ENCODE peak calls at places on chromosomes 2 and 18, in four cellular contexts. Z is psoas muscle, W is body of pancreas, Q is lower lobe of right lung. L is an unnamed sample.
A peak's percentile ranks its signal among the peaks of the same experiment; 100 is the strongest.

GRCh38 chr2:212549463-212549862 is 10.9 kb upstream of the ERBB4 start:
- DNase-seq in Z (no peak), W (no peak), Q (no peak), L (no peak)

GRCh38 chr2:29255006-29255405 is 139.8 kb downstream of the CLIP4 start:
- DNase-seq in W (no peak), Q (no peak), Z (no peak), L (no peak)

GRCh38 chr18:13051159-13051558 is 60.0 kb downstream of the CEP192 start:
- DNase-seq in Q (no peak), W (no peak), Z (no peak), L (no peak)

GRCh38 chr2:88753833-88754584 is 62.5 kb downstream of the RPIA start:
- DNase-seq in Z (no peak), W (peak; percentile 16), Q (no peak), L (no peak)

GRCh38 chr2:66762761-66763160 is 327.8 kb downstream of the MEIS1 start:
- DNase-seq in Z (no peak), W (no peak), Q (no peak), L (no peak)

GRCh38 chr2:238339814-238340213 is 19.5 kb downstream of the TRAF3IP1 start:
- DNase-seq in W (peak; percentile 58), Z (no peak), Q (no peak), L (no peak)

GRCh38 chr2:7203056-7203467 is 285.9 kb downstream of the RNF144A start:
- DNase-seq in W (peak; percentile 68), Q (no peak), Z (no peak), L (no peak)

GRCh38 chr18:23189768-23190661 is 54.7 kb downstream of the CABLES1 start:
- DNase-seq in W (no peak), Q (peak; percentile 71), Z (no peak), L (no peak)

GRCh38 chr2:28296904-28297303 is 95.8 kb upstream of the FOSL2 start:
- DNase-seq in W (no peak), Q (no peak), Z (no peak), L (no peak)

GRCh38 chr2:197258580-197258979 is 52.0 kb downstream of the ANKRD44 start:
- DNase-seq in Z (no peak), Q (no peak), W (no peak), L (no peak)

GRCh38 chr18:25164837-25165791 is 186.9 kb downstream of the ZNF521 start:
- DNase-seq in Z (no peak), W (no peak), Q (no peak), L (no peak)

GRCh38 chr2:240703417-240704341 is 12.0 kb downstream of the AQP12A start:
- DNase-seq in Q (no peak), Z (peak; percentile 37), W (no peak), L (no peak)

GRCh38 chr18:63111549-63112402 is 207.8 kb downstream of the BCL2 start:
- DNase-seq in W (peak; percentile 25), Q (no peak), Z (no peak), L (no peak)

GRCh38 chr2:164937864-164938401 is 17.4 kb downstream of the SLC38A11 start:
- DNase-seq in Q (no peak), Z (no peak), W (peak; percentile 25), L (no peak)

GRCh38 chr18:79950440-79951341 is 762 bp downstream of the SLC66A2 start:
- DNase-seq in W (peak; percentile 64), Q (peak; percentile 74), Z (peak; percentile 78), L (peak; percentile 71)

DNA sequence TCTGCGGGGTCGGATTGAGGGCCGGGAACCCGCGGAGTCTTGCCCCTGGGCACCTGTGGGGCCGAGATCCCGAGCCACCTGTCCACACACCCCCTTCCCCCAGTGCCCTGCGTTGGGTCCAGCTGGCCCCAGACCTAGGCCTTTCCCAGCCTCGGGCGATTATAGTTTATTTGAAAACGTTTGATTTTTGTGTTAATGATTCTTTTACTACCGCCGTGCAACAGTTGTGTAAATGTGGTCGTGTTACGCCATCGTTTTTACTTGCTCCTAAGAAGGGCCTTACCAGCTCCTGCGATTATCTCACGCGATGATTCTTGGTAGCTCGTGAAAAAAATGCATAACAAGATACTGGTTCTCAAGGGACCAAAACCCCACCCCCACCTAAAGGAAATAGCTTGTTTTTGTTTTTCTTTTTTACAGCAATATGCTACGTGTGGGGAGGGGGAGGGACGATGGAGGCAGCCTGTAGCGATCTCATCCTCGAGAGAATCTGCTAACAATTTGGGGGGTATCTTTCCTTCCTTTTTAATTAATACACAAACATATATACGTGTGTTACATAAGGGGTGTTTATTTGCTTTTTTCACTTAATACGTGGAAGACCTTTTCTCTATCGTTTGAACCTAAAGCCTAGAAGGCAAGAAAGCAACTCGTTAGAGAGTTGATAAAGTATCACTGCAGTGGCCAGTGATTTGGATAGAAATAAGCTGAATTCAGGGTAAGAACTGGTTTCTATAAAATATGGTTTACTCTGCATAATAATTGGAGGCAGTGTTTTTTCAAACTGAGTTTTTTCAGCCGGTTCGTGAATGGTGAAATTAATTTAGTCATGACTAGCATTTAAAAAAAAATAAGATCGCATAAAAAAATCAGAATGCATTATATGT is 1.1 kb downstream of the ZDBF2 start:
- DNase-seq in Q (no peak), Z (no peak), W (peak; percentile 38), L (no peak)
- H3K4me3 ChIP-seq in Q (peak overlapping the region; percentile 68), Z (peak overlapping the region; percentile 83), W (peak overlapping the region; percentile 72), L (peak overlapping the region; percentile 91)

GRCh38 chr2:100757621-100758394 is 62.1 kb upstream of the NPAS2 start:
- DNase-seq in Q (no peak), Z (no peak), W (no peak), L (no peak)
- H3K27ac ChIP-seq in Q (no peak overlapping the region), Z (no peak overlapping the region), W (no peak overlapping the region), L (no peak overlapping the region)

GRCh38 chr2:190759749-190760213 is 110.9 kb downstream of the NAB1 start:
- DNase-seq in Z (no peak), W (no peak), Q (no peak), L (no peak)
- H3K4me3 ChIP-seq in Z (no peak overlapping the region), W (no peak overlapping the region), Q (no peak overlapping the region), L (no peak overlapping the region)

DNA sequence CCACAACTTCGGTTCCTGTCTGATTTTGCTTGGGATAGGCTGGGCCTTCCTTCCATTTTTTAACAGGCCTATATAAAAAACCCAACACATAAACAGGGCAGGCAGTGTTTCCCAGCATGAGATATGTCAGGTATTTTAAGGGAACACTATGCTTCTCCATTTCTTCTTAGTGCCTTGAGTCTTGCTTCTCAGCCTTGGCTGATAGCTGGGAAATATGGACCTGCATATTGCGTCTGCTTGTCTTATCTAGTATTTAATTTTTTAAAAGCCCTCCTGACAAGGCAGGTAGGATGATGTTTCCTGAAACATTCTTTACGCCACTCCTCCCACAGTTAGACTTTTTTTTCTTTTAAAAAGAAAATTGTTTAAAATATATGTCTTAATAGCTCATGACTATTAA is 45.5 kb upstream of the NABP1 start:
- DNase-seq in W (no peak), Z (no peak), Q (no peak), L (no peak)
- H3K27ac ChIP-seq in W (no peak overlapping the region), Z (no peak overlapping the region), Q (no peak overlapping the region), L (no peak overlapping the region)

GRCh38 chr2:20106746-20107145 is 55.3 kb upstream of the LAPTM4A start:
- DNase-seq in W (peak; percentile 67), Q (peak; percentile 68), Z (no peak), L (no peak)
- H3K4me3 ChIP-seq in W (no peak overlapping the region), Q (peak overlapping the region; percentile 19), Z (no peak overlapping the region), L (peak overlapping the region; percentile 48)

DNA sequence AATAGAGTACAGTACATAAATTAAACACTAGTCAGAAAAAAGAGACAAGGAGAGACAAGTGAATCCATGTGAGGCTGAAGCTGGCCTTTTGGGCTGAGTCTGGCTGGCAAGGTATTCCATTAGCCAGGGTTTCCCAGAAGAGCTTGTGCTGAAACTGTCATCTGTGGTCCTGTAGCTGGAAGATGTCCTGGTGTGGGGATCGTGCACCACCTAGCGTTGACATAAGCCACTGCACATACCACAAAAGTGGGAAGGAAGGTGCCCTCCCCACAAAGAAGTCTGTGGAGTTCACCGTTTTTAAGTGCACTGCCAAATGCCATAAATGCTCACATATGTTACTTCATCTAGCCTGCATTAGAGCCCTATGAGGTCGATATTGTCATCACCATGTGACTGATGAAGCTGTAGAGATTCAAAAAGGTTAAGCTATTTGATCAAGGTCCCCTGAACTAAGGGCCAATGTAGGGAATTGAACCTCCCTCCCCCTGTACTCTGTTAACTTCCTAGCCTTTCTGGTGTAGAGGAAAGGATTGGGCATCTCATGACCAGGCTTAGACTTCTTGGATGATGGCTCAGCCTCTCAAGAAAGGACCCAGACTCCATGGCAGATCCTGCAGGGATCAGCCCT is 31.9 kb upstream of the GALNT14 start:
- DNase-seq in Q (peak; percentile 50), W (peak; percentile 63), Z (peak; percentile 67), L (no peak)
- H3K27ac ChIP-seq in Q (no peak overlapping the region), W (no peak overlapping the region), Z (no peak overlapping the region), L (no peak overlapping the region)

GRCh38 chr18:76468345-76469275 is 26.4 kb downstream of the ZNF516 start:
- DNase-seq in W (no peak), Q (peak; percentile 58), Z (no peak), L (no peak)

GRCh38 chr18:76465630-76466409 is 29.2 kb downstream of the ZNF516 start:
- DNase-seq in Z (peak; percentile 8), Q (no peak), W (no peak), L (peak; percentile 36)

GRCh38 chr18:76464281-76465259 is 30.5 kb downstream of the ZNF516 start:
- DNase-seq in Z (no peak), Q (no peak), W (no peak), L (peak; percentile 57)

GRCh38 chr18:76466410-76466991 is 28.5 kb downstream of the ZNF516 start:
- DNase-seq in W (no peak), Q (no peak), Z (peak; percentile 52), L (peak; percentile 67)

DNA sequence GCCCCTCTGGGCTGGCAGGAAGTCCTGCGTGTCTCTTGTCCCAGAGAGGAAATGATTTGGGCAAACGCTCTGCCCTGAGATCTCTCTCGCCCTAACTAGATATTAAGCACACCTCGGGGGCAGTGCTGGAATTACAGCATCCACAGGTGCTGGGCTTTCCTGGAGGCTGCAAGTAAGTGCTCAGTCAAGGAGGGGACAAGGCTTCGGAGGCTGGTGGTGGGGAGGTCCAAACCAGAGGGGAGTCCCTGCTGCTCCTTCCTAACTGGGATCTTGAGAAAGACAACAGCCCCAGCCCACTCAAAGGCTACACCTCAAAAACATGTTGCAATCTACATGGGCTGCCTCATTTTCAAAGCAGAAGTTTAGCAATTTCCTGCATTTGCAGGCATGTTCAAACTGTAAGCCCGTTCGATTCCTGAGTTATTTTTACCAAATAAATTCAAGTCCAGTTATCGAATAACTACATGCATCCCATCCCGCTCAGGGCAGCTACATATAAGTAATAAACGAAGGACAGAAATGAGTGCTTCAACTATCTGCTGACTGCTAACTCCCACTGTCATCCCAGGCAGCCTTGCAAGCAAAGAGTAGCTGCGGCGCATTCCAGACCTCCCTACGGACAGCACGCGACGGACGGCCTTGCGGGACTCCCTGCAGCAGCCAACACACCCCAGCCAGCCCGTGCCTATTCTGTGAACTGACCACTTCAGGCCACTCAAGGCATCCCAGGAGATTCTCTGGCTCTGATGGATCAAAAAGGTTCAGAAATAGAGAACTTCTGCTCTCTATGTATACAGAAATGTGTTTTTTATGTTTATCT is 27.5 kb downstream of the ZNF516 start:
- DNase-seq in W (no peak), Q (peak; percentile 54), Z (peak; percentile 68), L (peak; percentile 72)
- H3K4me3 ChIP-seq in W (no peak overlapping the region), Q (peak overlapping the region; percentile 1), Z (peak overlapping the region; percentile 34), L (peak overlapping the region; percentile 51)

L was measured in coronary artery.